ENCODE peak calls at places on chromosome 20, in five cellular contexts. Z is pulmonary artery endothelial cell, A is psoas muscle, F is NCI-H524, U is H54. O is an unnamed sample.

GRCh38 chr20:34871320-34871926 is 1.2 kb downstream of the GGT7 start:
- DNase-seq in Z (no peak), A (no peak), F (no peak), U (no peak), O (no peak)

GRCh38 chr20:15763344-15763743 is 809.9 kb downstream of the KIF16B start:
- DNase-seq in Z (no peak), A (no peak), F (no peak), U (no peak), O (no peak)

GRCh38 chr20:17202668-17203067 is 24.2 kb upstream of the PCSK2 start:
- DNase-seq in Z (no peak), A (no peak), F (no peak), U (no peak), O (no peak)

GRCh38 chr20:59177266-59178250 is 13.9 kb downstream of the ZNF831 start:
- DNase-seq in Z (no peak), A (no peak), F (no peak), U (no peak), O (no peak)

GRCh38 chr20:15119852-15120251 is 782.4 kb upstream of the FLRT3 start:
- DNase-seq in Z (no peak), A (no peak), F (no peak), U (no peak), O (no peak)

GRCh38 chr20:38123021-38123587 is 42.0 kb downstream of the TGM2 start:
- DNase-seq in Z (no peak), A (peak), F (no peak), U (no peak), O (no peak)

GRCh38 chr20:37461376-37461775 is 59.7 kb upstream of the NNAT start:
- DNase-seq in Z (no peak), A (no peak), F (no peak), U (no peak), O (no peak)

GRCh38 chr20:47152078-47152477 is 204.4 kb downstream of the ZMYND8 start:
- DNase-seq in Z (no peak), A (no peak), F (no peak), U (no peak), O (no peak)

GRCh38 chr20:2289475-2289874 is 6.3 kb upstream of the TGM3 start:
- DNase-seq in Z (no peak), A (no peak), F (no peak), U (no peak), O (no peak)

GRCh38 chr20:43961541-43962471 is 47.2 kb downstream of the TOX2 start:
- DNase-seq in Z (no peak), A (peak), F (no peak), U (no peak), O (no peak)